ENCODE peak calls at places on chromosomes 6 and 20, in nine cellular contexts. P, J, M, C, F, G, A, I and Q are unnamed samples.

GRCh38 chr6:15358579-15359327 is 112.9 kb downstream of the JARID2 start:
- DNase-seq in P (no peak), M (peak; percentile 56), C (no peak), F (no peak), J (no peak), A (no peak), I (no peak), G (no peak), Q (no peak)

GRCh38 chr6:147674794-147675193 is 166.3 kb downstream of the SAMD5 start:
- DNase-seq in I (no peak), P (no peak), G (no peak), J (no peak), C (no peak), M (no peak), F (no peak), A (no peak), Q (no peak)

GRCh38 chr6:16626650-16627049 is 134.6 kb downstream of the ATXN1 start:
- DNase-seq in G (no peak), P (no peak), C (no peak), I (no peak), F (no peak), J (no peak), M (no peak), A (no peak), Q (no peak)

GRCh38 chr6:33632603-33633039 is 11.5 kb downstream of the ITPR3 start:
- DNase-seq in I (peak; percentile 37), J (no peak), A (peak; percentile 66), P (peak; percentile 81), C (no peak), G (no peak), F (peak; percentile 62), M (no peak), Q (no peak)

GRCh38 chr6:143536866-143537691 is 25.6 kb upstream of the FUCA2 start:
- DNase-seq in P (peak; percentile 69), G (no peak), F (peak; percentile 60), A (peak; percentile 68), M (peak; percentile 69), J (no peak), C (peak; percentile 47), I (peak; percentile 48), Q (no peak)

GRCh38 chr6:113540491-113540890 is 316.7 kb upstream of the MARCKS start:
- DNase-seq in A (peak; percentile 35), M (no peak), J (no peak), C (no peak), I (no peak), F (no peak), P (no peak), G (no peak), Q (no peak)

GRCh38 chr20:63402860-63403220 is 41.7 kb upstream of the CHRNA4 start:
- DNase-seq in C (no peak), G (no peak), I (no peak), J (no peak), A (no peak), F (no peak), M (no peak), P (no peak), Q (no peak)

GRCh38 chr6:84739866-84740208 is 24.6 kb downstream of the TBX18 start:
- DNase-seq in I (peak; percentile 32), A (peak; percentile 97), P (no peak), F (no peak), G (no peak), M (no peak), J (no peak), C (no peak), Q (no peak)

GRCh38 chr6:21664263-21665081 is 70.9 kb downstream of the SOX4 start:
- DNase-seq in G (no peak), I (no peak), C (peak; percentile 29), F (peak; percentile 82), J (no peak), M (no peak), A (peak; percentile 32), P (peak; percentile 30), Q (no peak)

GRCh38 chr6:79946773-79947190 is 571 bp downstream of the ELOVL4 start:
- DNase-seq in I (peak; percentile 3), P (peak; percentile 13), J (no peak), G (no peak), F (peak; percentile 40), C (no peak), A (peak; percentile 42), M (no peak), Q (no peak)

GRCh38 chr6:118186676-118187567 is 279.9 kb downstream of the SLC35F1 start:
- DNase-seq in C (no peak), P (peak; percentile 16), F (no peak), G (no peak), J (no peak), I (no peak), A (no peak), M (no peak), Q (no peak)

DNA sequence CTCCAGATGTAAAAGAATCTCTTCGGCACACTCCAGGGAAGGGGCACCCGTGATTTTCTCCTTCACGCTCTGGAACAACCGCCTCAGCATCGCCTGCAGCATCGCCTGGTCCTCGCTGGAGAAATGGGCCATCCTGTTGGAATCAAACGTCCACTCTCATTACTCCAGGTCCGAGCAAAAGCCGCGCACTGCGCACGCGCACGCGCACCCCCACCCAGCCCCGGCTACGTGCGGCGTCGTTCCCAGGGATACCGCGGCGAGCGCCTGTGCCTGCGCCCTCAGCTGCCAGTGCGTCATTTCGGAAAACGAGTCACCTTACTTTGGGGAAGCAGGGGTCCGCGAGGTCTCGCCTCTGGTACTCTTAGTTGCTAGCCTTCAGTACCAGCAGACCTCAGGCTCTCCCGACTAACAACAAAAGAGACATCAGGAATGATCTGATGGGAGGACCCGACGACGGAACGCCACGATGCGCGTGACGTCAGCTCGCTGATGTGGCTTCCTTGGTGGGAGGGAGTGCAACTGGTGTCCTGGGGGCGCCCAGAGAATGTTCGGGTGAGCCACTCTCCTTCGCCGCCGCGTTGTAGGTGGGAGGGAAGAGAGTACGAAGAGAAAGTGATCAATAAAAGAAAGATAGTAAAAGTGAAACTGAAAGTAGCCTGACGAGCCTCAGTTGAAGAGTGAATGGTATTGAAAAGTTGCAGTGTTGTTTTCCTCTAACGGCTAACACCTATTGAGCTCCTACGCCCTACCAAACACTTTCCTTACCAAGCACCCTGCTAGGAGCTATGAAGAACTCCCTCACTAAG is at the start of gene TBC1D32:
- DNase-seq in J (peak; percentile 19), A (peak; percentile 90), F (peak; percentile 96), P (peak; percentile 85), C (peak; percentile 88), I (peak; percentile 88), M (peak; percentile 84), G (peak; percentile 66), Q (peak; percentile 84)
- TF ChIP-seq CTCF in J (no peak), A (no peak), F (no peak), P (no peak), C (no peak), I (peak; percentile 18), M (no peak), G (no peak), Q (no peak)

GRCh38 chr6:123777554-123777953 is 26.1 kb upstream of the NKAIN2 start:
- DNase-seq in A (peak; percentile 43), J (no peak), M (no peak), I (no peak), C (no peak), F (no peak), G (no peak), P (no peak), Q (no peak)
- TF ChIP-seq CTCF in A (peak; percentile 44), J (no peak), M (no peak), I (no peak), C (no peak), F (no peak), G (no peak), P (no peak), Q (no peak)

DNA sequence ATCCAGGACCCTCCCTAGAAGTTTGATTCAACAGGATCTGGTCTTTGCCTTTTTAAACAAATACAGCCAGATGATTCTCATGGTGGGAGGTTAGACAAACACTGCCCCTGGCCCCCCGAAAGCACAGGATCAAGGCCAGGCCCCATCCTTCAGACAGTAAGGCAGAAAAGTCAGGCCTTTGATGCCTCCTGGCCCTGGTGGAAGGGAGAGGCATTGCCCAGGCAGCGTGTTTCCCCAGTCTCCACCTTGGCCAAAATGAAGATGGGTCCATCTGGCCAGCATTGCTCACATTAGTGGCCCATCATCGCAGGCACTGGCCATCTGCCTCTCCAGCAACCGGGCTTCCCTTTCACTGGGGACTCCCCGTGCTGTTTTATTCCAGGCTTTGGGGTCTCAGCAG is 4.3 kb downstream of the SULF2 start:
- DNase-seq in G (no peak), P (no peak), J (no peak), M (no peak), I (no peak), A (no peak), F (no peak), C (no peak), Q (no peak)
- TF ChIP-seq CTCF in G (no peak), P (no peak), J (no peak), M (no peak), I (no peak), A (no peak), F (no peak), C (no peak), Q (no peak)

GRCh38 chr20:45294003-45294368 is 12.7 kb upstream of the RBPJL start:
- DNase-seq in I (no peak), A (no peak), C (no peak), G (no peak), J (no peak), P (peak; percentile 8), F (no peak), M (no peak), Q (no peak)
- TF ChIP-seq CTCF in I (peak; percentile 52), A (no peak), C (no peak), G (no peak), J (no peak), P (no peak), F (no peak), M (peak; percentile 61), Q (no peak)

DNA sequence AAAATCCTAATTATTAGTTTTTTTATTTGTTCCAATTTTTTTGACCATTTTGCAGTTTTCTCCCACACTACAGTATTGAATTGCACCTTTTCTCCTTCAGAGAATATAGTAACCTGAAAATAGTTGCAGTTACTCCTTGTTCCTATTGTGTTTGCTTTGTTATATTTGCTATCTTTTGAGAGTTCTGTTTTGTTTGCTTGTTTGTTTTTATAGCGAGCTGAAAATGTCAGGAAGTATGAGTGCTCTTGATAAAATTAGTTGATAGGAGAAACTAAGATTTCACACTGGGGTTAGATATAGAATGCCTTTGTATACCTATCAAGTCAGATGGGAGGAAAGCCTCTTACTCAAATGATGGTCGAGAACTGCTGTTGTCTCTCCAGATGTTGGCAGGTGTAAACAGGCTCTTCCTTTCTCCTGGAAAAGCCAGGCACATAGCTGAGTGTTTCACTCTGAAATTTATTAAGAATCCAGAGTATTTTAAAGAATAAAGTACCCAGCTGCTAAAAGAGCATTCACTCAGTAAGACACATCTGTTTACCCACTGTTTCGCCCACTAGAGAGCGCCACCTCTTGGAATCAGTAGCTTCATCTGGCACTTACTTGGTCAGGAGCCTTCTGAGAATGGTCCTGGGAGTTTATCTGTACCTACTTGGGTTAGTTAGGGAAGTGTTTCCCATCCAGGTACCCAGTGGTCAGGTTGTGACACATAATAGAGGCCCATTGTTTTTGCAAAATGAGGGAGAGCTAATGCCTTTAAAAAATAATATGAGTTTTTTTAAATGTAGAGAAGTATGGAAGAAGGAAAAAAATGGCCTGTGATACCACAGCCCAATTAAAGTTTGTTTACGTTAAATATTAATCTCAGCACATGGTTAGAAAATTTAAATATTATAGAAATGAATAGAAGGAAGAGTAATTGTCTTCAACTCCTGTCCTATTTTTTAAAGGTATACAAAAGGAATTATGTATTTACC is 11.2 kb downstream of the NT5DC1 start:
- DNase-seq in P (no peak), C (no peak), M (no peak), A (peak; percentile 71), F (no peak), I (peak; percentile 53), J (no peak), G (no peak), Q (no peak)
- TF ChIP-seq CTCF in P (peak; percentile 30), C (no peak), M (peak; percentile 39), A (peak; percentile 82), F (no peak), I (peak; percentile 84), J (peak; percentile 56), G (peak; percentile 71), Q (peak; percentile 56)